ENCODE peak calls at places on chromosome 19, in seven cellular contexts. J, H, Q, E, O, R and M are unnamed samples.

GRCh38 chr19:47644743-47645499 is 36.0 kb downstream of the BICRA start:
- DNase-seq in J (no peak), H (no peak), Q (peak; percentile 36), E (peak; percentile 17), O (no peak), R (no peak), M (no peak)

GRCh38 chr19:18017275-18018083 is 9.5 kb downstream of the ARRDC2 start:
- DNase-seq in J (no peak), H (no peak), Q (no peak), E (peak; percentile 35), O (no peak), R (no peak), M (no peak)

GRCh38 chr19:29833614-29834261 is 21.9 kb downstream of the CCNE1 start:
- DNase-seq in J (no peak), H (no peak), Q (no peak), E (no peak), O (no peak), R (no peak), M (no peak)

GRCh38 chr19:46297700-46298476 is 1.0 kb downstream of the HIF3A start:
- DNase-seq in J (no peak), H (no peak), Q (no peak), E (peak; percentile 27), O (no peak), R (peak; percentile 26), M (no peak)

GRCh38 chr19:33208371-33208770 is 14.2 kb downstream of the LRP3 start:
- DNase-seq in J (no peak), H (no peak), Q (no peak), E (no peak), O (no peak), R (no peak), M (no peak)

GRCh38 chr19:11538232-11539036 is at the start of gene CNN1:
- DNase-seq in J (no peak), H (no peak), Q (peak; percentile 95), E (peak; percentile 41), O (no peak), R (peak; percentile 72), M (peak; percentile 29)

GRCh38 chr19:44722131-44723121 is 23.5 kb downstream of the CEACAM16 start:
- DNase-seq in J (no peak), H (no peak), Q (no peak), E (no peak), O (no peak), R (no peak), M (no peak)

GRCh38 chr19:1250374-1251232 is 2.2 kb downstream of the MIDN start:
- DNase-seq in J (no peak), H (no peak), Q (peak; percentile 67), E (peak; percentile 86), O (no peak), R (peak; percentile 96), M (peak; percentile 68)

GRCh38 chr19:23460656-23461055 is 65.4 kb upstream of the ZNF91 start:
- DNase-seq in J (no peak), H (peak; percentile 54), Q (no peak), E (no peak), O (no peak), R (no peak), M (no peak)

GRCh38 chr19:39297931-39298634 is 1.9 kb downstream of the IFNL1 start:
- DNase-seq in J (no peak), H (no peak), Q (no peak), E (no peak), O (no peak), R (no peak), M (no peak)

GRCh38 chr19:29084266-29084665 is 128.7 kb downstream of the UQCRFS1 start:
- DNase-seq in J (no peak), H (peak; percentile 1), Q (no peak), E (no peak), O (no peak), R (peak; percentile 46), M (no peak)

GRCh38 chr19:35013047-35013819 is 13.1 kb downstream of the GRAMD1A start:
- DNase-seq in J (peak; percentile 48), H (peak; percentile 36), Q (peak; percentile 47), E (peak; percentile 71), O (no peak), R (peak; percentile 76), M (peak; percentile 48)

GRCh38 chr19:40600086-40600917 is 867 bp upstream of the LTBP4 start:
- DNase-seq in J (no peak), H (no peak), Q (no peak), E (peak; percentile 65), O (no peak), R (peak; percentile 23), M (no peak)

GRCh38 chr19:40598918-40599307 is 2.3 kb upstream of the LTBP4 start:
- DNase-seq in J (no peak), H (no peak), Q (no peak), E (no peak), O (no peak), R (no peak), M (no peak)

GRCh38 chr19:40603071-40603718 is 2.0 kb downstream of the LTBP4 start:
- DNase-seq in J (no peak), H (peak; percentile 31), Q (peak; percentile 67), E (peak; percentile 76), O (no peak), R (peak; percentile 85), M (peak; percentile 28)

GRCh38 chr19:40599331-40600085 is 1.7 kb upstream of the LTBP4 start:
- DNase-seq in J (no peak), H (peak; percentile 7), Q (no peak), E (peak; percentile 86), O (no peak), R (peak; percentile 28), M (no peak)

DNA sequence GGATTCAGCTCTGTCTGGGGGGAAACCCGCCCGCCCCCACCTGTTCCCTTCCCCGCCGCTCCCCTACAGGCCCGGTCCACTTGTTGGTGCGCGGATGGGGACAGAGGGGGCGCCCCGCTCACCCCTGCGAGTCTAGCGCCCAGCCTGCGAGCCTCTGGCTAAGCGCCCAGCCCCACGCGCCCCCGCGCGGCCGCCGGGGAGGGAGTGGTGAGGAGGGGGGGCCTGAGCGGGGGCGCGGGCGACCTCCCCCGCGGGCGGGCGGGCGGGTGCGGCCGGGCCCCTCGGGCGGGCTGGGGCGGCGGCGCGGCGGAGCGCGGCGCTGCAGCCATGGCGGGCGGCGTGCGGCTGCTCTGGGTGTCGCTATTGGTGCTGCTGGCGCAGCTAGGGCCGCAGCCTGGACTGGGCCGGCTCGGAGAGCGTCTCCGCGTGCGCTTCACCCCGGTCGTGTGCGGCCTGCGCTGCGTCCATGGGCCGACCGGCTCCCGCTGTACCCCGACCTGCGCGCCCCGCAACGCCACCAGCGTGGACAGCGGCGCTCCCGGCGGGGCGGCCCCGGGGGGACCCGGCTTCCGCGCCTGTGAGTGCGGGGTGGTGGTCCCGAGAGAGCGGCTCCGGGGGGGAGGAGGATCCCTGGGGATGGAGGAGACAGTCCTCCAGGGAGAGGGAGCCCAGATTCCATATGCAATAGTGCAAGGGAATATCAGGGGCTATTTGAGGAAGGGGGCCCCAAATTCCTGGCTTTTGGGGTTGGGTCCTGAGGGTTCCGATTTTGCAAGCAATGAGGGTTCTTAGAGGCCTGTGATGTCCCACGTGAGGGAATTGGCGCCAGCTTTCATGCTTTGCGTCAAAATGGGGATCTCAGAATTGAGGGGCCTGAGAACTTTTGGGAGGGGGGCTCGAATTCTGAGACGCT is at the start of gene LTBP4:
- DNase-seq in J (no peak), H (no peak), Q (peak; percentile 42), E (peak; percentile 59), O (no peak), R (peak; percentile 72), M (no peak)
- TF ChIP-seq EZH2 in J (peak; percentile 88), H (no peak), Q (no peak), E (no peak), O (no peak), R (peak; percentile 74), M (no peak)

GRCh38 chr19:56114051-56114694 is 6.9 kb downstream of the ZNF787 start:
- DNase-seq in J (no peak), H (no peak), Q (no peak), E (no peak), O (no peak), R (no peak), M (no peak)
- H3K27ac ChIP-seq in J (no peak overlapping the region), H (no peak overlapping the region), Q (no peak overlapping the region), E (no peak overlapping the region), O (no peak overlapping the region), R (peak overlapping the region; percentile 37), M (no peak overlapping the region)

GRCh38 chr19:3863648-3864047 is 5.2 kb downstream of the ZFR2 start:
- DNase-seq in J (no peak), H (no peak), Q (no peak), E (no peak), O (no peak), R (no peak), M (no peak)

GRCh38 chr19:3868770-3869456 is at the start of gene ZFR2:
- DNase-seq in J (no peak), H (no peak), Q (no peak), E (peak; percentile 52), O (peak; percentile 36), R (peak; percentile 80), M (no peak)

GRCh38 chr19:3866798-3867638 is 1.8 kb downstream of the ZFR2 start:
- DNase-seq in J (no peak), H (no peak), Q (no peak), E (no peak), O (no peak), R (no peak), M (no peak)

GRCh38 chr19:3873151-3873550 is 4.3 kb upstream of the ZFR2 start:
- DNase-seq in J (no peak), H (no peak), Q (no peak), E (no peak), O (no peak), R (no peak), M (no peak)

DNA sequence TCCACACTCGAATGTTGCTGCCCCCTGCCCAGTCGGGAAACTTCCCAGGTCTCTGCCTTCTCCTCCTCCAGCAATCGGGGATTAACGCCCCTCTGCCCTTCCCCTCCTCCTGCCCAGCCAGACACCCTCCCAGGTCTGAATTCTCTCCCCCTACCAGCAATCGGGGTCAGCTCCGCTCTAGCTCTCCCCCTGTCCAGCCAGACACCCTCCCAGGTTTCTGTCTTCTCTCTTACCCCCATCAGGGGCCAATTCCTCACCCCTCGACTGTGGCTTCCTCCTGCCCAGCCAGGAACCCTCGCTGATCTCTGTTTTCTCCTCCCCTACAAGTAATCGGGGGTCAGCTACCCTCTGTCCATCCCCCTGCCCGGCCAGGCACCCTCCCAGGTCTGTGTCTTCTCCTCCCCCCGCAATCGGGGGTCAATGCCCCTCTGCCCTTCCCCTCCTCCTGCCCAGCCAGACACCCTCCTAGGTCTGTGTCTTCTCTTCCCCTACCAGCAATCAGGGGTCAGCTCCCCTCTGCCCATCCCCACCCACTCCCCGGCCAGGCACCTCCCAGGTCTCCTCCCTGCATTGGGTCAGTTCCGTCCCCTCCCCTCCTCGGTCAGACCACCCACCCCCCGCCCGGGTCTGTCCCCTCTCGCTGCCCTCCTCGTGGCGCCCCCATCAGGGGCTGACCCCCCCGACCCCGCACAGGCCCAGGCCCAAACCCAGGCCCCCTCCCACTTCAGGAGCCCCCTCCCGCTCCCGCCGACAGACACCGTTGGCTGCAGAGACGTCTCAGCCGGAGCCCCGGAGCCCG is 668 bp downstream of the ZFR2 start:
- DNase-seq in J (no peak), H (no peak), Q (no peak), E (no peak), O (no peak), R (peak; percentile 61), M (no peak)
- TF ChIP-seq EZH2 in J (no peak), H (no peak), Q (peak; percentile 67), E (no peak), O (no peak), R (no peak), M (peak; percentile 56)

DNA sequence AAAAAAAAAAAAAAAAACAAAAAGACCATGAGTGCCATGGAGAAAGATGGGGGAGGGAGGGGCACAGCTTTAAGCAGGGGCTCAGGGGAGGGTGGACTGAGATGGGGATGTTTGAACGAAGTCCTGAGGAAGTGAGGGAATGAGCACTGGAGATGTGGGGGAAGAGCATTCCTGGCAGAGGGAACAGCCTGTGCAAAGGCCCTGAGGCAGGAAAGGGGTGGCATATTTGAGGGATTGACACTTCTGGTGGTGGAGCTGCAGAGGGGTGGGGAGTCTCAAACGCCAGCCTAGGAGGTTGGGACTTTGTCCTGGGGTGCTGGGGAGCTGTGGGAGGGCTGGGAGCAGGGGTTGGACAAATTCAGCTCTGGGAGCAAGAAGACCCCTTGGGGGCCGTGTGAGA is 29.2 kb downstream of the MYH14 start:
- DNase-seq in J (no peak), H (no peak), Q (no peak), E (no peak), O (no peak), R (no peak), M (no peak)
- H3K27ac ChIP-seq in J (no peak overlapping the region), H (no peak overlapping the region), Q (no peak overlapping the region), E (no peak overlapping the region), O (no peak overlapping the region), R (no peak overlapping the region), M (no peak overlapping the region)